ENCODE peak calls at places on chromosomes 7 and 10, in five cellular contexts. One of them, this sample, is unnamed.

GRCh38 chr7:136997735-136998134 is 129.3 kb downstream of the CHRM2 start:
- DNase-seq in ovary: no peak
- DNase-seq in heart left ventricle: no peak
- DNase-seq in brain microvascular endothelial cell: no peak
- DNase-seq in adrenal gland: no peak
- DNase-seq in this sample: no peak

GRCh38 chr10:122939133-122939532 is 14.9 kb downstream of the C10orf88 start:
- DNase-seq in ovary: no peak
- DNase-seq in heart left ventricle: no peak
- DNase-seq in adrenal gland: no peak
- DNase-seq in brain microvascular endothelial cell: no peak
- DNase-seq in this sample: no peak

GRCh38 chr10:126570631-126571170 is 99.8 kb downstream of the C10orf90 start:
- DNase-seq in brain microvascular endothelial cell: peak; percentile 44
- DNase-seq in adrenal gland: no peak
- DNase-seq in heart left ventricle: no peak
- DNase-seq in ovary: no peak
- DNase-seq in this sample: no peak

GRCh38 chr7:23106801-23107713 is 1.5 kb downstream of the KLHL7 start:
- DNase-seq in heart left ventricle: no peak
- DNase-seq in adrenal gland: no peak
- DNase-seq in ovary: no peak
- DNase-seq in brain microvascular endothelial cell: no peak
- DNase-seq in this sample: no peak

GRCh38 chr7:115941703-115942268 is 88.8 kb downstream of the TFEC start:
- DNase-seq in brain microvascular endothelial cell: peak; percentile 74
- DNase-seq in ovary: no peak
- DNase-seq in heart left ventricle: no peak
- DNase-seq in adrenal gland: no peak
- DNase-seq in this sample: no peak

GRCh38 chr10:133462512-133463305 is 9.0 kb downstream of the SCART1 start:
- DNase-seq in heart left ventricle: no peak
- DNase-seq in brain microvascular endothelial cell: no peak
- DNase-seq in ovary: no peak
- DNase-seq in adrenal gland: no peak
- DNase-seq in this sample: peak; percentile 13

GRCh38 chr10:97222346-97222961 is 36.7 kb upstream of the SLIT1 start:
- DNase-seq in adrenal gland: peak; percentile 74
- DNase-seq in brain microvascular endothelial cell: no peak
- DNase-seq in heart left ventricle: no peak
- DNase-seq in ovary: no peak
- DNase-seq in this sample: no peak

GRCh38 chr10:89296227-89296648 is 5.6 kb upstream of the IFIT2 start:
- DNase-seq in brain microvascular endothelial cell: no peak
- DNase-seq in ovary: no peak
- DNase-seq in adrenal gland: no peak
- DNase-seq in heart left ventricle: no peak
- DNase-seq in this sample: no peak

GRCh38 chr7:153446490-153446889 is 605.7 kb upstream of the DPP6 start:
- DNase-seq in adrenal gland: no peak
- DNase-seq in ovary: no peak
- DNase-seq in brain microvascular endothelial cell: no peak
- DNase-seq in heart left ventricle: no peak
- DNase-seq in this sample: no peak

GRCh38 chr10:124646483-124647352 is 97.5 kb downstream of the FAM53B start:
- DNase-seq in heart left ventricle: peak; percentile 93
- DNase-seq in ovary: peak; percentile 85
- DNase-seq in adrenal gland: peak; percentile 97
- DNase-seq in brain microvascular endothelial cell: peak; percentile 82
- DNase-seq in this sample: peak; percentile 79

GRCh38 chr10:73094249-73094850 is 2.3 kb downstream of the P4HA1 start:
- DNase-seq in brain microvascular endothelial cell: no peak
- DNase-seq in heart left ventricle: no peak
- DNase-seq in adrenal gland: no peak
- DNase-seq in ovary: no peak
- DNase-seq in this sample: no peak

GRCh38 chr10:25766687-25767221 is 167.3 kb upstream of the MYO3A start:
- DNase-seq in adrenal gland: no peak
- DNase-seq in ovary: no peak
- DNase-seq in heart left ventricle: no peak
- DNase-seq in brain microvascular endothelial cell: no peak
- DNase-seq in this sample: no peak

GRCh38 chr10:86815035-86815617 is 58.7 kb downstream of the BMPR1A start:
- DNase-seq in adrenal gland: no peak
- DNase-seq in ovary: no peak
- DNase-seq in brain microvascular endothelial cell: no peak
- DNase-seq in heart left ventricle: no peak
- DNase-seq in this sample: no peak

GRCh38 chr7:55365103-55365679 is at the start of gene LANCL2:
- DNase-seq in brain microvascular endothelial cell: no peak
- DNase-seq in ovary: no peak
- DNase-seq in heart left ventricle: no peak
- DNase-seq in adrenal gland: peak; percentile 74
- DNase-seq in this sample: peak; percentile 50

GRCh38 chr10:63042256-63042655 is 90.9 kb upstream of the NRBF2 start:
- DNase-seq in heart left ventricle: no peak
- DNase-seq in brain microvascular endothelial cell: peak; percentile 40
- DNase-seq in ovary: no peak
- DNase-seq in adrenal gland: no peak
- DNase-seq in this sample: no peak

GRCh38 chr10:18625906-18626305 is 25.5 kb downstream of the NSUN6 start:
- DNase-seq in adrenal gland: no peak
- DNase-seq in ovary: no peak
- DNase-seq in heart left ventricle: no peak
- DNase-seq in brain microvascular endothelial cell: no peak
- DNase-seq in this sample: no peak

GRCh38 chr7:22390512-22390911 is 33.6 kb upstream of the RAPGEF5 start:
- DNase-seq in adrenal gland: no peak
- DNase-seq in brain microvascular endothelial cell: no peak
- DNase-seq in ovary: no peak
- DNase-seq in heart left ventricle: no peak
- DNase-seq in this sample: no peak

GRCh38 chr10:16401416-16401815 is 35.4 kb upstream of the PTER start:
- DNase-seq in brain microvascular endothelial cell: no peak
- DNase-seq in heart left ventricle: no peak
- DNase-seq in adrenal gland: no peak
- DNase-seq in ovary: no peak
- DNase-seq in this sample: no peak

GRCh38 chr10:51108404-51108803 is 34.1 kb downstream of the PRKG1 start:
- DNase-seq in adrenal gland: no peak
- DNase-seq in ovary: no peak
- DNase-seq in heart left ventricle: no peak
- DNase-seq in brain microvascular endothelial cell: no peak
- DNase-seq in this sample: no peak

GRCh38 chr10:130790339-130790738 is 521.2 kb downstream of the TCERG1L start:
- DNase-seq in ovary: no peak
- DNase-seq in brain microvascular endothelial cell: no peak
- DNase-seq in adrenal gland: no peak
- DNase-seq in heart left ventricle: no peak
- DNase-seq in this sample: no peak

GRCh38 chr10:24849051-24849450 is 103.4 kb downstream of the PRTFDC1 start:
- DNase-seq in heart left ventricle: no peak
- DNase-seq in brain microvascular endothelial cell: no peak
- DNase-seq in adrenal gland: no peak
- DNase-seq in ovary: no peak
- DNase-seq in this sample: no peak

GRCh38 chr10:3186365-3186764 is 13.8 kb upstream of the PITRM1 start:
- DNase-seq in adrenal gland: peak; percentile 9
- DNase-seq in ovary: no peak
- DNase-seq in heart left ventricle: no peak
- DNase-seq in brain microvascular endothelial cell: no peak
- DNase-seq in this sample: no peak

GRCh38 chr7:107559864-107560263 is 3.9 kb downstream of the COG5 start:
- DNase-seq in heart left ventricle: no peak
- DNase-seq in ovary: no peak
- DNase-seq in adrenal gland: no peak
- DNase-seq in brain microvascular endothelial cell: peak; percentile 58
- DNase-seq in this sample: no peak

GRCh38 chr10:11164806-11165590 is 147.3 kb downstream of the CELF2 start:
- DNase-seq in adrenal gland: peak; percentile 70
- DNase-seq in heart left ventricle: peak; percentile 72
- DNase-seq in brain microvascular endothelial cell: peak; percentile 76
- DNase-seq in ovary: peak; percentile 66
- DNase-seq in this sample: peak; percentile 68

DNA sequence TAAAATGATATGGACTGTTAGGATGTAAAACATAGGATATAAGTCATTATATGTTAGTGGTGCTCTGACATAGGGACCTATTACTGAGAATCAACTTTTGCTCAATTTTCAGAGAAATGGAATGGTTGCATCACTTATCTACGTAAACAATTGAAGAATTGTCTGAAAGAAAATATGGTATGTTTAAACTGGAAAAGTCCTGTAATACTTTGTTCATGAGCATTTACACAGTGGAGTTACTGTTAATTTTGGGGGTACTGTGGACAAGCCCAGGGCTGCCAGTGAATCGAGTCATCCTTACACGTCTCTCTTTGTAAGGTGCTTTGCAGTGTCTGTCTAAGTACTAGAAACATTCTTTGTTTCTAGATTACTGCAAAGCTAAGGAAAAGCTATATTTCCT is 152.0 kb downstream of the ZNF22 start:
- DNase-seq in brain microvascular endothelial cell: no peak
- DNase-seq in ovary: no peak
- DNase-seq in adrenal gland: no peak
- DNase-seq in heart left ventricle: no peak
- DNase-seq in this sample: no peak
- H3K27ac ChIP-seq in brain microvascular endothelial cell: no peak overlapping the region
- H3K27ac ChIP-seq in ovary: no peak overlapping the region
- H3K27ac ChIP-seq in adrenal gland: no peak overlapping the region
- H3K27ac ChIP-seq in heart left ventricle: no peak overlapping the region
- H3K27ac ChIP-seq in this sample: no peak overlapping the region

GRCh38 chr10:30687698-30688213 is 58.2 kb upstream of the LYZL2 start:
- DNase-seq in brain microvascular endothelial cell: peak; percentile 80
- DNase-seq in heart left ventricle: peak; percentile 62
- DNase-seq in ovary: no peak
- DNase-seq in adrenal gland: peak; percentile 90
- DNase-seq in this sample: peak; percentile 77

GRCh38 chr10:30694492-30695228 is 65.1 kb upstream of the LYZL2 start:
- DNase-seq in adrenal gland: no peak
- DNase-seq in heart left ventricle: no peak
- DNase-seq in brain microvascular endothelial cell: no peak
- DNase-seq in ovary: no peak
- DNase-seq in this sample: no peak

GRCh38 chr10:30686706-30687105 is 57.2 kb upstream of the LYZL2 start:
- DNase-seq in adrenal gland: no peak
- DNase-seq in heart left ventricle: no peak
- DNase-seq in ovary: no peak
- DNase-seq in brain microvascular endothelial cell: no peak
- DNase-seq in this sample: no peak

GRCh38 chr10:30688456-30688855 is 58.9 kb upstream of the LYZL2 start:
- DNase-seq in heart left ventricle: no peak
- DNase-seq in adrenal gland: no peak
- DNase-seq in ovary: no peak
- DNase-seq in brain microvascular endothelial cell: no peak
- DNase-seq in this sample: no peak

DNA sequence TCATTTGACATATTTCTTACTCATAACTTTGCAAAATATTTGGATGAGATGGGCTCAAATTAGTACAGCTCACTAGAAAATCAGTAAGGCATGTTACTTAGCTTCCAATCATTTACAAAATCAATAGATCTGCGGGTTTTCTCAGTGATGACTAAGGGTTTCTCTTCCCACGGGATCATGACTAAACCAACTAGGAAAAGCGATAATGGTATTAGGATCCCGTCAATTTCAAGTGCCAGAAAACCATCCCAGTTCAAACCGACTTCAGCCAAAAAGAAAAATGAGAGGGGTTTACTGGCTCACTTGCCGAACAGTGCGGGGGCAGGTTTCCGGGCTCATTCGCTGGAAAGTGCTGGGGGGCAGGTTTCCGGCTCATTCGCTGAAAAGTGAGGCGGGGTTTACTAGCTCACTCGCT is 62.1 kb upstream of the LYZL2 start:
- DNase-seq in ovary: no peak
- DNase-seq in heart left ventricle: no peak
- DNase-seq in brain microvascular endothelial cell: no peak
- DNase-seq in adrenal gland: no peak
- DNase-seq in this sample: no peak
- H3K4me3 ChIP-seq in ovary: no peak overlapping the region
- H3K4me3 ChIP-seq in heart left ventricle: no peak overlapping the region
- H3K4me3 ChIP-seq in brain microvascular endothelial cell: no peak overlapping the region
- H3K4me3 ChIP-seq in adrenal gland: no peak overlapping the region
- H3K4me3 ChIP-seq in this sample: no peak overlapping the region

GRCh38 chr10:60976687-60977086 is 32.7 kb upstream of the RHOBTB1 start:
- DNase-seq in brain microvascular endothelial cell: no peak
- DNase-seq in adrenal gland: no peak
- DNase-seq in ovary: no peak
- DNase-seq in heart left ventricle: no peak
- DNase-seq in this sample: no peak

GRCh38 chr10:60979667-60980104 is 35.7 kb upstream of the RHOBTB1 start:
- DNase-seq in brain microvascular endothelial cell: no peak
- DNase-seq in adrenal gland: no peak
- DNase-seq in ovary: no peak
- DNase-seq in heart left ventricle: no peak
- DNase-seq in this sample: no peak

GRCh38 chr10:60981012-60981411 is 37.0 kb upstream of the RHOBTB1 start:
- DNase-seq in brain microvascular endothelial cell: no peak
- DNase-seq in heart left ventricle: no peak
- DNase-seq in adrenal gland: no peak
- DNase-seq in ovary: no peak
- DNase-seq in this sample: no peak

GRCh38 chr10:60977161-60978128 is 33.5 kb upstream of the RHOBTB1 start:
- DNase-seq in heart left ventricle: no peak
- DNase-seq in ovary: no peak
- DNase-seq in brain microvascular endothelial cell: no peak
- DNase-seq in adrenal gland: no peak
- DNase-seq in this sample: no peak

DNA sequence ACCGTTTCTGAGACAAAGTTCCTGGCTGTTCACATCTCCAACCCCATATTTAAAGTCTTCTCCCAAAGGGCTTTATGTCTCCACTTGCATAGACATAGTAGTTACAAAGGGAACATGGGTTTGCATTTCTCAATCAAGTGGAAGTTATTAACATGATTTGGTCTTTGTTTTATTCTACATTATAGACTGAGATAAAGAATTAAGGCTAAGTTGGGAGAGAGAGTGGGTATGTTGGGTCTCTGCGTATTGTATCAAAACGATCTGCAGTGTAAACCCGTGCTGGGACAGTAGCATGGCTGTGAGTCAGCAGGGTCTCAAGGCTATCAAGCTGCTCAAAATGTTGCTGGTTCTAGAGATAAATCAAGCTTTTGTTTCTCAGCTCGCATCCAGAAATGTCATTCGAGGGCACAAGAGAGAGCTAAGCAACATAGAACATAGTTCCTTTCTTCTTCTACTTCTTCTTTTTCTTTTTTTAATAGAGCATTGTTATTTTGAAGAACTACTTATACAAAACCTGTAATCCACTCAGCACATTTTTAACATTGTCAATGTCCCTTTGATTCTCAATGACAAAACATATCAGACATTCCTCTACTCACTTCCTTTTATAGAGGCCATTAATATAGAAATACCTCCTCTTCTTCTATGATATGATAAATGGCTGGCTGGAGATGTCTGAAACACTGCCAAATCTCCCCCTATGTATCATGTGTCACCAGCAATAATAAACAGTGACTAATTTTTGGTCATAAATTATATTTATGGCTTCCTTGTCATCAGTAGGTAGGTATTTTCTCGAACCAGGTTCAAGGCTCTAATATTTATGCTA is 34.5 kb upstream of the RHOBTB1 start:
- DNase-seq in heart left ventricle: no peak
- DNase-seq in adrenal gland: peak; percentile 82
- DNase-seq in ovary: no peak
- DNase-seq in brain microvascular endothelial cell: peak; percentile 53
- DNase-seq in this sample: no peak
- H3K27ac ChIP-seq in heart left ventricle: no peak overlapping the region
- H3K27ac ChIP-seq in adrenal gland: peak overlapping the region; percentile 64
- H3K27ac ChIP-seq in ovary: no peak overlapping the region
- H3K27ac ChIP-seq in brain microvascular endothelial cell: no peak overlapping the region
- H3K27ac ChIP-seq in this sample: no peak overlapping the region

GRCh38 chr7:4820405-4820967 is 41.3 kb downstream of the PAPOLB start:
- DNase-seq in brain microvascular endothelial cell: no peak
- DNase-seq in ovary: no peak
- DNase-seq in adrenal gland: no peak
- DNase-seq in heart left ventricle: no peak
- DNase-seq in this sample: no peak
- H3K4me3 ChIP-seq in brain microvascular endothelial cell: no peak overlapping the region
- H3K4me3 ChIP-seq in ovary: no peak overlapping the region
- H3K4me3 ChIP-seq in adrenal gland: no peak overlapping the region
- H3K4me3 ChIP-seq in heart left ventricle: no peak overlapping the region
- H3K4me3 ChIP-seq in this sample: no peak overlapping the region